ENCODE peak calls at places on chromosomes 2 and 18, in nine cellular contexts. O is fibroblast of lung, J is SK-N-SH, K is astrocyte, Q is hepatocyte, F is GM12878, X is K562, N is HCT116, W is PC-9. D is an unnamed sample.

GRCh38 chr18:59041819-59042476 is 97.7 kb upstream of the SEC11C start:
- DNase-seq in O (no peak), J (no peak), K (no peak), Q (no peak), F (no peak), X (no peak), N (no peak), W (no peak), D (no peak)

GRCh38 chr2:201444676-201445441 is 6.4 kb downstream of the TRAK2 start:
- DNase-seq in O (no peak), J (no peak), K (peak), Q (no peak), F (no peak), X (no peak), N (no peak), W (no peak), D (no peak)

GRCh38 chr2:121365061-121365460 is 80.1 kb upstream of the TFCP2L1 start:
- DNase-seq in O (no peak), J (no peak), K (no peak), Q (no peak), F (no peak), X (no peak), N (no peak), W (no peak), D (no peak)

GRCh38 chr2:161104054-161104553 is 56.1 kb upstream of the TANK start:
- DNase-seq in O (no peak), J (no peak), K (no peak), Q (no peak), F (peak), X (no peak), N (no peak), W (no peak), D (no peak)

GRCh38 chr2:113175101-113175628 is 1.4 kb downstream of the PSD4 start:
- DNase-seq in O (no peak), J (no peak), K (no peak), Q (no peak), F (peak), X (no peak), N (no peak), W (no peak), D (peak)

GRCh38 chr2:16665746-16666452 is at the start of gene CYRIA:
- DNase-seq in O (no peak), J (peak), K (no peak), Q (peak), F (no peak), X (peak), N (no peak), W (peak), D (peak)

GRCh38 chr2:236286866-236287545 is 22.8 kb upstream of the ASB18 start:
- DNase-seq in O (no peak), J (no peak), K (peak), Q (no peak), F (no peak), X (no peak), N (no peak), W (no peak), D (no peak)

GRCh38 chr2:216372761-216373291 is 543 bp upstream of the MARCHF4 start:
- DNase-seq in O (peak), J (no peak), K (peak), Q (no peak), F (no peak), X (no peak), N (no peak), W (peak), D (no peak)

GRCh38 chr2:41832218-41832617 is 215.6 kb upstream of the PKDCC start:
- DNase-seq in O (no peak), J (no peak), K (no peak), Q (no peak), F (no peak), X (no peak), N (no peak), W (no peak), D (no peak)

GRCh38 chr2:47313141-47313691 is 89.7 kb upstream of the MSH2 start:
- DNase-seq in O (no peak), J (no peak), K (peak), Q (peak), F (no peak), X (peak), N (peak), W (peak), D (no peak)

GRCh38 chr18:30044496-30044895 is 998.0 kb downstream of the DSC3 start:
- DNase-seq in O (no peak), J (no peak), K (no peak), Q (no peak), F (no peak), X (no peak), N (no peak), W (peak), D (no peak)

GRCh38 chr2:133054297-133054696 is 384.3 kb upstream of the LYPD1 start:
- DNase-seq in O (no peak), J (no peak), K (peak), Q (no peak), F (no peak), X (no peak), N (no peak), W (no peak), D (no peak)

GRCh38 chr2:38218995-38219394 is 143.0 kb upstream of the CYP1B1 start:
- DNase-seq in O (no peak), J (peak), K (no peak), Q (no peak), F (no peak), X (no peak), N (no peak), W (no peak), D (no peak)

GRCh38 chr2:30809938-30810337 is 2.7 kb upstream of the CAPN13 start:
- DNase-seq in O (no peak), J (no peak), K (no peak), Q (no peak), F (no peak), X (no peak), N (no peak), W (no peak), D (no peak)

GRCh38 chr2:94875064-94875819 is 4.0 kb downstream of the TEKT4 start:
- DNase-seq in O (no peak), J (peak), K (no peak), Q (no peak), F (no peak), X (no peak), N (no peak), W (no peak), D (no peak)

GRCh38 chr2:239381709-239382134 is 19.1 kb downstream of the HDAC4 start:
- DNase-seq in O (no peak), J (peak), K (no peak), Q (no peak), F (peak), X (no peak), N (no peak), W (no peak), D (no peak)

GRCh38 chr2:179263015-179263414 is 1.6 kb downstream of the SESTD1 start:
- DNase-seq in O (peak), J (no peak), K (peak), Q (no peak), F (no peak), X (no peak), N (no peak), W (no peak), D (no peak)

GRCh38 chr2:119659601-119660342 is 19.2 kb upstream of the TMEM177 start:
- DNase-seq in O (peak), J (peak), K (no peak), Q (peak), F (no peak), X (peak), N (peak), W (peak), D (peak)

GRCh38 chr2:70959851-70960832 is 18.3 kb upstream of the ANKRD53 start:
- DNase-seq in O (no peak), J (peak), K (no peak), Q (peak), F (no peak), X (peak), N (no peak), W (no peak), D (no peak)

GRCh38 chr2:142716463-142717242 is 160.8 kb upstream of the KYNU start:
- DNase-seq in O (peak), J (no peak), K (peak), Q (no peak), F (no peak), X (no peak), N (no peak), W (no peak), D (no peak)

GRCh38 chr18:61531182-61531581 is 198.0 kb downstream of the CDH20 start:
- DNase-seq in O (peak), J (peak), K (no peak), Q (no peak), F (no peak), X (no peak), N (no peak), W (no peak), D (no peak)

GRCh38 chr2:200483729-200484198 is 26.1 kb downstream of the KCTD18 start:
- DNase-seq in O (peak), J (peak), K (no peak), Q (peak), F (no peak), X (peak), N (peak), W (peak), D (peak)

GRCh38 chr2:236965021-236965840 is 120.5 kb upstream of the COPS8 start:
- DNase-seq in O (no peak), J (no peak), K (no peak), Q (no peak), F (no peak), X (no peak), N (no peak), W (no peak), D (no peak)

GRCh38 chr2:67259581-67260347 is 137.4 kb upstream of the ETAA1 start:
- DNase-seq in O (peak), J (peak), K (peak), Q (peak), F (no peak), X (no peak), N (no peak), W (peak), D (no peak)

GRCh38 chr2:72945450-72946019 is 28.2 kb downstream of the EMX1 start:
- DNase-seq in O (no peak), J (no peak), K (no peak), Q (no peak), F (no peak), X (no peak), N (no peak), W (no peak), D (no peak)

GRCh38 chr2:60252581-60253170 is 300.8 kb downstream of the BCL11A start:
- DNase-seq in O (no peak), J (no peak), K (no peak), Q (no peak), F (no peak), X (no peak), N (no peak), W (no peak), D (no peak)

GRCh38 chr2:65204461-65205230 is 23.0 kb upstream of the ACTR2 start:
- DNase-seq in O (peak), J (no peak), K (no peak), Q (no peak), F (no peak), X (no peak), N (no peak), W (no peak), D (no peak)

GRCh38 chr18:55753643-55754255 is 165.8 kb upstream of the TCF4 start:
- DNase-seq in O (peak), J (no peak), K (no peak), Q (no peak), F (no peak), X (no peak), N (no peak), W (no peak), D (no peak)

GRCh38 chr18:73962251-73962650 is 185.4 kb downstream of the FBXO15 start:
- DNase-seq in O (no peak), J (no peak), K (peak), Q (no peak), F (no peak), X (no peak), N (no peak), W (no peak), D (no peak)

GRCh38 chr18:27685807-27686412 is 491.0 kb downstream of the CDH2 start:
- DNase-seq in O (peak), J (peak), K (peak), Q (peak), F (no peak), X (peak), N (peak), W (no peak), D (peak)

GRCh38 chr2:44103643-44104038 is 65.0 kb upstream of the PPM1B start:
- DNase-seq in O (no peak), J (no peak), K (no peak), Q (no peak), F (no peak), X (no peak), N (no peak), W (no peak), D (no peak)

GRCh38 chr2:23545811-23546210 is 160.8 kb downstream of the KLHL29 start:
- DNase-seq in O (no peak), J (peak), K (no peak), Q (no peak), F (no peak), X (no peak), N (no peak), W (no peak), D (no peak)

GRCh38 chr2:30709516-30709915 is 97.7 kb downstream of the CAPN13 start:
- DNase-seq in O (no peak), J (no peak), K (no peak), Q (no peak), F (no peak), X (no peak), N (no peak), W (no peak), D (no peak)

GRCh38 chr2:240997856-240998705 is at the start of gene SNED1:
- DNase-seq in O (peak), J (peak), K (peak), Q (peak), F (no peak), X (peak), N (peak), W (peak), D (no peak)
- H3K4me3 ChIP-seq in O (peak), J (peak), K (peak), Q (peak), F (peak), X (peak), N (peak), W (peak), D (no peak)

GRCh38 chr2:223247136-223247535 is 195.1 kb downstream of the KCNE4 start:
- DNase-seq in O (peak), J (peak), K (peak), Q (no peak), F (no peak), X (peak), N (peak), W (peak), D (no peak)
- H2AFZ ChIP-seq in O (no peak), J (no peak), K (no peak), Q (no peak), F (no peak), X (no peak), N (peak), W (no peak), D (no peak)

GRCh38 chr2:26435106-26435505 is 33.4 kb downstream of the DRC1 start:
- DNase-seq in O (no peak), J (no peak), K (no peak), Q (no peak), F (no peak), X (no peak), N (no peak), W (no peak), D (no peak)

GRCh38 chr2:26432856-26433255 is 31.1 kb downstream of the DRC1 start:
- DNase-seq in O (no peak), J (no peak), K (peak), Q (no peak), F (no peak), X (no peak), N (no peak), W (no peak), D (no peak)

GRCh38 chr2:26438926-26439325 is 37.2 kb downstream of the DRC1 start:
- DNase-seq in O (no peak), J (no peak), K (peak), Q (no peak), F (no peak), X (no peak), N (no peak), W (no peak), D (no peak)

GRCh38 chr2:26442707-26443106 is 35.2 kb downstream of the OTOF start:
- DNase-seq in O (no peak), J (no peak), K (no peak), Q (no peak), F (no peak), X (no peak), N (no peak), W (no peak), D (no peak)

DNA sequence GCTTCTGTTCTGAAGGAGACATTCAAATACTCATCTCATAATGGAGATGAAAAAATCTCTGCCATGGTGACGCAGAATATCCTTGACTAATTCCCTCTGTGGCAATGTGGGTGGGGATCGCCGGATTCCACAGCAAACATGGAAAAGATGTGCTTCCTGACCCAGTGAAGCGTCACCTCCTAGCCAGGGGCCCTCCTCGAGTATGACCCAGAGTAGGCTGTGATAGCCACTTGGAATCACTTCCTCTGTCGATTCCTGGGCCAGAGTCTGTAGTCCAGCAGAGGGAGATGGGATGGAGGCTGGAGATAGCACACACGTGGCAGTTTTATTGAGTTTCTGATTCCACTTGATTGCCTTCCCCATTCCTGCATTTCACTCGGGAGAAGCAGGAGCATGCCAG is 36.8 kb downstream of the DRC1 start:
- DNase-seq in O (no peak), J (no peak), K (peak), Q (no peak), F (no peak), X (no peak), N (no peak), W (no peak), D (no peak)
- TF ChIP-seq CTCF in O (no peak), J (no peak), K (no peak), Q (no peak), F (no peak), X (no peak), N (no peak), W (no peak), D (no peak)

DNA sequence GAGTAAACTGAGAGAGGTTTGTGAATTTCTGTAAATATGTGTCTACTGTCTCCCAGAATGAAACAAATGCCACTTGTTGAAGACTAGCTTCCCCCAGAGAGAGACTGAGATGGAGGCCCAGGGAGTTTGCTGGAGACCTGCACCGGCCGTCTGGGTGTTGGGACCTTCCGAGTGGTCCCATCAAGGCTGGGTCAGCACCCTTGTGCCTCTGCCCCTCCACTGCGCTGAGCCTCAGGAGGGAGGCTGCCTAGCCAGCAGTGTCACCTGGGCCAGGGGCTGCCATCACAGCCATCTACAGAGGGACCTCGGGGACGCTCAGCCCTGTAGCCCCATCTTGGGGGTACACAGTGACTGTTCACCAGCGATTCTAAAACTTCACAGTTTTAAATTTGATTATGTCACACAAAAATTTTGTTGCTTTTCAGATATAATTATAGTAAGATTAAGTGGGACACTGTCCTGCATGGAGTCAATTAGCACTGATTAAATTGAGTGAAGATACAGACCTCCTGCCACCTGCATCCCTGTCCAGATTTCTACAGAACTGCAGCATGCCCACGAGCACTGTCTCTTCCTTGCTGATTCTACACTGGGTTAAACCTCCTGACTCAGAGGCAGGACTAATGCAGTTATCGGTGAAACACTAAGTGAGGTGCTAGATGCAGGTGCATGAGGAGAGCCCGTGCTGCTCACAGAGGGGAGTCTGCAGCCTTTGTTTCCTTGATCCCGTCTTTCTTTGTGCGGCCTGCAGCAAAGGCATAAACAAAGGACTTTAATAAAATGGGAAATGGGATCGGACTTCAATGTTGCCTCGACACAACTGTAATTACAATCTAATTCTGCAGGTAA is 50.5 kb downstream of the TMEM18 start:
- DNase-seq in O (no peak), J (peak), K (no peak), Q (no peak), F (no peak), X (no peak), N (no peak), W (no peak), D (no peak)
- H3K4me3 ChIP-seq in O (no peak), J (no peak), K (no peak), Q (no peak), F (no peak), X (no peak), N (no peak), W (no peak), D (no peak)

GRCh38 chr2:207265849-207266248 is 100.1 kb upstream of the KLF7 start:
- DNase-seq in O (no peak), J (no peak), K (peak), Q (no peak), F (no peak), X (no peak), N (no peak), W (no peak), D (no peak)
- H2AFZ ChIP-seq in O (no peak), J (no peak), K (peak), Q (no peak), F (peak), X (no peak), N (no peak), W (no peak), D (no peak)

DNA sequence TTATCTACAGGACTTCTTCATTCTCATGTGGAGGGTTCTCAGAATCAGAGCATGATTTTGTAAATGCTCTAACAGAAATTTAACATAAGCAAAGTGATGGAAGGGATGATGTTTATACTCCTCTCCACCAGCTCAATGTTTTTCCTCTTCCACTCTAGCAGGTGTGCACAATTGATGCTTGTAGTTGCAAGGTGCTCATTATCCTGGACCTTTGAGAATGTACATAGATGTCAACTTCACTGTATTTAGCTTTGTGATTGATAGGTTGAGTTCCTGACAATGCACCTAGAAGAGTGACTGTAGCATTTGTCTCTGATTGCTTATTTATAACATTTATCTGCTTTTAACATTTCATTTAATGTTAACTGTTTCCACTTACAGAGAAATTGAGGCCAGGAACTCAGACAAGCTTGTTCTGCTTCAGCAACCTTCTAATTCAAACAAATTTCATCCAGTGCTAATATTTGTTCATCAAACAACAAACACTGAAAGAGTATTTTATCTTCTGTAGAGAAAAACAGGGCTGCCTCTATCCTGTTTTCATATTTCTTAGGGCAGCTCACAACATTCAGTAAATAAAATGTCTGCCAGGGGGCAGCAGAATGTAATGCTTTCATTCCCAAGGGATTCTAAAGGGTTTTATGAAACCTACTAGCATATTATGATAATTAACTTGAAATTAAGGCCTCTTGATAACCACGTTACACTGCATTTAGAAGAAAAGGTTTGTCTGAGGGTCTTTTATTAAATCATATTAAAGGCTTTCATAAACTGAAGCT is 127.9 kb upstream of the NOL4 start:
- DNase-seq in O (peak), J (peak), K (no peak), Q (peak), F (no peak), X (no peak), N (no peak), W (no peak), D (no peak)
- TF ChIP-seq CTCF in O (no peak), J (peak), K (peak), Q (peak), F (no peak), X (no peak), N (no peak), W (peak), D (no peak)

GRCh38 chr2:104873689-104874054 is 19.8 kb downstream of the POU3F3 start:
- DNase-seq in O (no peak), J (no peak), K (no peak), Q (no peak), F (no peak), X (no peak), N (no peak), W (no peak), D (no peak)
- H3K4me3 ChIP-seq in O (no peak), J (peak), K (peak), Q (no peak), F (no peak), X (no peak), N (no peak), W (no peak), D (peak)